ENCODE peak calls at places on chromosomes 3 and 15, in ten cellular contexts. M, T, F, U, L, H, P, Y, Z and E are unnamed samples.

GRCh38 chr3:151226825-151227224 is 23.8 kb upstream of the GPR171 start:
- DNase-seq in T (no peak), L (no peak), U (no peak), P (no peak), H (no peak), F (no peak), Z (no peak), Y (no peak), M (no peak), E (no peak)

GRCh38 chr3:38455639-38456430 is 2.1 kb downstream of the ACVR2B start:
- DNase-seq in H (no peak), P (no peak), Y (no peak), F (no peak), M (no peak), Z (no peak), U (peak), T (peak), L (no peak), E (no peak)

GRCh38 chr3:74613060-74613459 is 1.4 kb downstream of the CNTN3 start:
- DNase-seq in U (no peak), T (peak), M (peak), H (no peak), Y (no peak), P (no peak), Z (no peak), L (no peak), F (no peak), E (no peak)

GRCh38 chr3:46712191-46713047 is 5.2 kb downstream of the PRSS50 start:
- DNase-seq in T (no peak), Y (no peak), H (no peak), U (no peak), P (no peak), Z (no peak), L (no peak), M (no peak), F (no peak), E (no peak)

GRCh38 chr3:143895805-143896204 is 47.5 kb upstream of the SLC9A9 start:
- DNase-seq in U (no peak), F (no peak), T (peak), Z (peak), M (no peak), H (no peak), L (no peak), Y (no peak), P (no peak), E (no peak)

GRCh38 chr3:33962383-33962782 is 164.0 kb downstream of the PDCD6IP start:
- DNase-seq in U (no peak), Z (no peak), H (no peak), L (peak), Y (no peak), T (no peak), M (no peak), F (no peak), P (no peak), E (no peak)

GRCh38 chr15:58724471-58724870 is 25.0 kb downstream of the ADAM10 start:
- DNase-seq in F (no peak), L (no peak), Z (no peak), P (no peak), M (no peak), T (peak), Y (no peak), U (no peak), H (peak), E (no peak)

GRCh38 chr15:78399081-78399480 is 38.9 kb upstream of the IREB2 start:
- DNase-seq in U (no peak), L (no peak), Z (no peak), Y (no peak), T (no peak), P (no peak), F (no peak), H (no peak), M (no peak), E (no peak)

GRCh38 chr3:188439080-188439479 is 285.1 kb downstream of the LPP start:
- DNase-seq in T (no peak), H (peak), L (no peak), U (no peak), F (no peak), P (no peak), Y (peak), M (no peak), Z (no peak), E (no peak)

GRCh38 chr3:133444071-133444774 is 44.4 kb downstream of the BFSP2 start:
- DNase-seq in F (no peak), U (no peak), Z (peak), H (no peak), L (peak), T (peak), Y (peak), M (no peak), P (no peak), E (no peak)

GRCh38 chr3:43213631-43214030 is 72.7 kb upstream of the SNRK start:
- DNase-seq in U (no peak), P (no peak), M (no peak), Y (peak), H (no peak), L (no peak), F (no peak), T (no peak), Z (no peak), E (no peak)

GRCh38 chr3:127053026-127053425 is 70.1 kb downstream of the PLXNA1 start:
- DNase-seq in Z (no peak), P (no peak), Y (no peak), U (no peak), L (no peak), M (no peak), F (no peak), H (no peak), T (no peak), E (no peak)

GRCh38 chr15:33226559-33227181 is 32.2 kb upstream of the FMN1 start:
- DNase-seq in H (no peak), M (no peak), F (no peak), U (peak), T (no peak), Y (peak), L (no peak), Z (peak), P (peak), E (peak)

GRCh38 chr3:186510374-186511079 is 33.7 kb downstream of the CRYGS start:
- DNase-seq in H (peak), T (no peak), Z (peak), F (no peak), Y (no peak), L (no peak), P (no peak), M (no peak), U (no peak), E (no peak)

GRCh38 chr15:40594429-40594836 is 384 bp downstream of the KNL1 start:
- DNase-seq in Z (peak), U (peak), P (no peak), M (no peak), Y (peak), T (peak), L (no peak), H (peak), F (no peak), E (peak)

GRCh38 chr3:160103397-160103796 is 114.8 kb downstream of the IL12A start:
- DNase-seq in T (no peak), U (no peak), M (no peak), Y (no peak), F (no peak), Z (no peak), P (no peak), H (no peak), L (no peak), E (peak)

GRCh38 chr15:84926491-84927220 is 42.2 kb downstream of the SLC28A1 start:
- DNase-seq in Y (no peak), M (no peak), F (no peak), Z (no peak), P (no peak), L (no peak), T (no peak), H (no peak), U (no peak), E (no peak)

GRCh38 chr15:56948766-56949105 is 30.3 kb downstream of the TCF12 start:
- DNase-seq in T (peak), Y (no peak), M (no peak), U (no peak), L (no peak), F (no peak), Z (no peak), P (no peak), H (no peak), E (no peak)

GRCh38 chr3:43862470-43862869 is 171.7 kb downstream of the ABHD5 start:
- DNase-seq in T (no peak), Y (no peak), Z (no peak), U (no peak), L (no peak), M (no peak), F (no peak), H (no peak), P (no peak), E (peak)

GRCh38 chr15:87711011-87711410 is 545.5 kb downstream of the NTRK3 start:
- DNase-seq in M (no peak), L (no peak), U (no peak), H (no peak), F (no peak), P (no peak), T (peak), Z (no peak), Y (no peak), E (no peak)